ENCODE peak calls at places on chromosomes 4 and X, in four cellular contexts. S is activated T-helper 2 cell treated with anti-CD3 and anti-CD28 coated beads, Interferon-gamma antibody, Interleukin-2, Interleukin-4, amounts not matched to agents 10 μg/mL and 5 μg/mL and 100 μg/mL, durations not matched to agents 14 hours and 24 hours and 36 hours; A is DMS53; D is CD8-positive, alpha-beta memory T cell. R is an unnamed sample.

GRCh38 chrX:72003811-72004750 is 93.4 kb downstream of the NHSL2 start:
- DNase-seq in D (no peak), A (peak), S (no peak), R (no peak)

GRCh38 chrX:131068945-131069719 is 11.0 kb downstream of the ARHGAP36 start:
- DNase-seq in A (peak), D (no peak), S (no peak), R (no peak)

GRCh38 chr4:98480535-98480934 is 177.9 kb downstream of the TSPAN5 start:
- DNase-seq in S (no peak), D (no peak), A (no peak), R (no peak)

GRCh38 chrX:9163153-9163790 is 129.3 kb upstream of the FAM9B start:
- DNase-seq in D (no peak), S (no peak), A (peak), R (no peak)

GRCh38 chr4:7396186-7396585 is 38.5 kb downstream of the PSAPL1 start:
- DNase-seq in D (no peak), A (no peak), S (no peak), R (no peak)

GRCh38 chr4:2829321-2829932 is 14.2 kb upstream of the ADD1 start:
- DNase-seq in A (no peak), D (no peak), S (no peak), R (no peak)

GRCh38 chr4:172985552-172985951 is 183.1 kb upstream of the GALNT7 start:
- DNase-seq in A (no peak), D (no peak), S (no peak), R (no peak)

GRCh38 chr4:95675623-95676022 is 126.8 kb upstream of the UNC5C start:
- DNase-seq in A (no peak), S (no peak), D (no peak), R (no peak)

GRCh38 chrX:34300871-34301270 is 168.8 kb upstream of the FAM47A start:
- DNase-seq in D (no peak), S (no peak), A (peak), R (no peak)

GRCh38 chr4:80259012-80259411 is 7.5 kb upstream of the FGF5 start:
- DNase-seq in D (no peak), A (peak), S (no peak), R (no peak)

GRCh38 chr4:99857302-99857701 is 36.9 kb downstream of the LAMTOR3 start:
- DNase-seq in S (no peak), A (no peak), D (no peak), R (no peak)

GRCh38 chrX:120426599-120426998 is 42.5 kb downstream of the LAMP2 start:
- DNase-seq in D (no peak), S (no peak), A (no peak), R (no peak)

GRCh38 chr4:28886934-28887333 is 1833.2 kb upstream of the PCDH7 start:
- DNase-seq in A (no peak), D (no peak), S (no peak), R (no peak)

GRCh38 chr4:138310498-138310897 is 68.3 kb upstream of the SLC7A11 start:
- DNase-seq in A (no peak), S (no peak), D (no peak), R (no peak)

GRCh38 chr4:135269125-135269772 is 1067.7 kb upstream of the PABPC4L start:
- DNase-seq in S (no peak), A (no peak), D (no peak), R (no peak)

GRCh38 chrX:9464435-9465371 is at the start of gene TBL1X:
- DNase-seq in S (peak), A (peak), D (peak), R (peak)

GRCh38 chrX:134625315-134625718 is 33.0 kb downstream of the PLAC1 start:
- DNase-seq in A (no peak), S (no peak), D (no peak), R (no peak)

GRCh38 chr4:186192068-186192751 is 843 bp downstream of the CYP4V2 start:
- DNase-seq in S (no peak), D (no peak), A (peak), R (no peak)

GRCh38 chr4:18180122-18180521 is 158.6 kb upstream of the LCORL start:
- DNase-seq in D (no peak), A (no peak), S (no peak), R (no peak)

GRCh38 chr4:20288846-20289512 is 37.3 kb downstream of the SLIT2 start:
- DNase-seq in D (no peak), A (peak), S (no peak), R (no peak)

GRCh38 chr4:122914938-122915337 is 7.5 kb downstream of the NUDT6 start:
- DNase-seq in S (no peak), A (no peak), D (no peak), R (no peak)

GRCh38 chr4:135927651-135928050 is 1604.6 kb downstream of the PCDH18 start:
- DNase-seq in S (no peak), A (peak), D (no peak), R (no peak)

GRCh38 chr4:167359711-167360110 is 125.4 kb upstream of the SPOCK3 start:
- DNase-seq in A (no peak), S (no peak), D (no peak), R (no peak)

GRCh38 chrX:74119016-74119910 is 184.7 kb upstream of the ZCCHC13 start:
- DNase-seq in S (no peak), A (peak), D (no peak), R (no peak)